ENCODE peak calls at places on chromosomes 3 and 15, in eight cellular contexts. J is RPMI8226, B is LHCN-M2, V is nephron progenitor cell, W is right lobe of liver, L is neural crest cell, Z is GM20000, N is GM12864. O is an unnamed sample.

GRCh38 chr3:99648091-99648490 is 9.7 kb downstream of the COL8A1 start:
- DNase-seq in L (no peak), N (no peak), Z (no peak), B (peak), J (no peak), V (no peak), W (no peak), O (no peak)

GRCh38 chr3:138493804-138494606 is 59.6 kb downstream of the ESYT3 start:
- DNase-seq in L (no peak), J (no peak), Z (no peak), V (no peak), W (no peak), B (peak), N (no peak), O (peak)

GRCh38 chr3:171187706-171188290 is 161.3 kb upstream of the SLC2A2 start:
- DNase-seq in L (peak), J (peak), V (peak), W (no peak), N (no peak), B (no peak), Z (peak), O (no peak)

GRCh38 chr3:24943961-24944360 is 449.3 kb upstream of the THRB start:
- DNase-seq in L (no peak), Z (no peak), N (no peak), V (no peak), B (no peak), J (no peak), W (no peak), O (no peak)

GRCh38 chr15:69403611-69404010 is 10.5 kb upstream of the KIF23 start:
- DNase-seq in N (no peak), V (no peak), W (no peak), Z (no peak), B (peak), J (no peak), L (no peak), O (peak)

GRCh38 chr3:180704532-180704931 is 25.2 kb upstream of the CCDC39 start:
- DNase-seq in W (no peak), N (no peak), V (no peak), B (no peak), L (no peak), J (no peak), Z (no peak), O (no peak)

GRCh38 chr3:139824864-139825263 is 110.1 kb upstream of the CLSTN2 start:
- DNase-seq in B (no peak), N (no peak), Z (no peak), W (no peak), L (no peak), J (no peak), V (no peak), O (no peak)

GRCh38 chr3:153599685-153600084 is 437.7 kb downstream of the RAP2B start:
- DNase-seq in L (no peak), W (peak), J (no peak), N (no peak), Z (no peak), B (peak), V (no peak), O (peak)

GRCh38 chr3:126516936-126517290 is 660 bp downstream of the UROC1 start:
- DNase-seq in L (no peak), W (no peak), N (no peak), V (no peak), J (no peak), Z (no peak), B (no peak), O (no peak)

GRCh38 chr3:127688416-127689265 is 15.9 kb downstream of the ABTB1 start:
- DNase-seq in J (no peak), Z (no peak), L (no peak), N (no peak), B (peak), V (peak), W (peak), O (no peak)

GRCh38 chr3:105353485-105354161 is 13.1 kb upstream of the ALCAM start:
- DNase-seq in J (no peak), L (peak), N (no peak), W (peak), V (peak), B (peak), Z (no peak), O (no peak)

GRCh38 chr3:4928277-4928789 is 50.9 kb upstream of the BHLHE40 start:
- DNase-seq in W (no peak), L (no peak), N (no peak), B (no peak), V (no peak), Z (no peak), J (no peak), O (no peak)

GRCh38 chr3:149215474-149215873 is 6.2 kb downstream of the CP start:
- DNase-seq in V (no peak), N (no peak), B (no peak), Z (no peak), L (no peak), W (no peak), J (no peak), O (no peak)

GRCh38 chr15:50764331-50765201 is 940 bp downstream of the SPPL2A start:
- DNase-seq in V (no peak), J (peak), W (no peak), B (no peak), Z (peak), N (peak), L (no peak), O (no peak)

GRCh38 chr15:67149859-67150824 is 84.7 kb downstream of the SMAD3 start:
- DNase-seq in W (peak), Z (peak), V (peak), N (no peak), L (no peak), J (no peak), B (peak), O (peak)